ENCODE peak calls at places on chromosomes 3 and 15, in seven cellular contexts. G, O, I, N, E, C and T are unnamed samples.
A peak's percentile ranks its signal among the peaks of the same experiment; 100 is the strongest.

GRCh38 chr3:69715204-69715603 is 24.1 kb upstream of the MITF start:
- DNase-seq in G (no peak), O (no peak), I (no peak), N (no peak), E (no peak), C (no peak), T (no peak)

GRCh38 chr15:64334530-64334929 is 21.4 kb downstream of the CSNK1G1 start:
- DNase-seq in G (no peak), O (no peak), I (no peak), N (no peak), E (peak; percentile 72), C (no peak), T (no peak)

GRCh38 chr3:167940241-167940640 is 155.5 kb downstream of the GOLIM4 start:
- DNase-seq in G (no peak), O (no peak), I (no peak), N (no peak), E (no peak), C (no peak), T (no peak)

GRCh38 chr3:151499198-151499597 is 38.3 kb upstream of the IGSF10 start:
- DNase-seq in G (no peak), O (no peak), I (no peak), N (no peak), E (no peak), C (no peak), T (no peak)

GRCh38 chr15:31101262-31102048 is at the start of gene TRPM1:
- DNase-seq in G (no peak), O (no peak), I (no peak), N (peak; percentile 66), E (no peak), C (no peak), T (no peak)

GRCh38 chr3:89264037-89264560 is 156.7 kb downstream of the EPHA3 start:
- DNase-seq in G (no peak), O (no peak), I (no peak), N (no peak), E (no peak), C (no peak), T (no peak)

GRCh38 chr3:15645740-15646490 is 44.4 kb downstream of the BTD start:
- DNase-seq in G (no peak), O (peak; percentile 37), I (peak; percentile 50), N (no peak), E (no peak), C (peak; percentile 83), T (no peak)

GRCh38 chr15:84810073-84810840 is 6.9 kb upstream of the ALPK3 start:
- DNase-seq in G (no peak), O (no peak), I (no peak), N (no peak), E (no peak), C (no peak), T (no peak)

GRCh38 chr3:57756528-57757401 is 656 bp downstream of the SLMAP start:
- DNase-seq in G (peak; percentile 41), O (peak; percentile 70), I (peak; percentile 22), N (peak; percentile 39), E (peak; percentile 62), C (peak; percentile 61), T (peak; percentile 56)

GRCh38 chr15:42060477-42060763 is 33.9 kb downstream of the PLA2G4D start:
- DNase-seq in G (no peak), O (no peak), I (no peak), N (no peak), E (no peak), C (peak; percentile 15), T (no peak)

GRCh38 chr3:188631291-188632010 is 477.5 kb downstream of the LPP start:
- DNase-seq in G (no peak), O (no peak), I (no peak), N (no peak), E (no peak), C (no peak), T (no peak)

GRCh38 chr3:46986782-46987484 is 7.5 kb downstream of the NBEAL2 start:
- DNase-seq in G (no peak), O (no peak), I (no peak), N (peak; percentile 33), E (peak; percentile 44), C (no peak), T (no peak)

GRCh38 chr15:69200773-69201745 is 40.6 kb downstream of the GLCE start:
- DNase-seq in G (no peak), O (no peak), I (no peak), N (no peak), E (peak; percentile 28), C (no peak), T (peak; percentile 71)

GRCh38 chr3:481680-482079 is 285.1 kb downstream of the CHL1 start:
- DNase-seq in G (no peak), O (no peak), I (no peak), N (peak; percentile 22), E (peak; percentile 47), C (no peak), T (no peak)

GRCh38 chr3:145383416-145383815 is 777.6 kb downstream of the PLOD2 start:
- DNase-seq in G (no peak), O (no peak), I (no peak), N (no peak), E (peak; percentile 1), C (no peak), T (no peak)

GRCh38 chr3:72625616-72626337 is 222.5 kb downstream of the SHQ1 start:
- DNase-seq in G (no peak), O (no peak), I (no peak), N (no peak), E (no peak), C (no peak), T (no peak)

GRCh38 chr15:58306591-58307312 is 125.0 kb upstream of the LIPC start:
- DNase-seq in G (no peak), O (no peak), I (no peak), N (no peak), E (no peak), C (no peak), T (no peak)

GRCh38 chr15:101439285-101439919 is 50.1 kb downstream of the PCSK6 start:
- DNase-seq in G (peak; percentile 22), O (no peak), I (no peak), N (no peak), E (no peak), C (no peak), T (no peak)

GRCh38 chr3:93904568-93904967 is 69.1 kb downstream of the PROS1 start:
- DNase-seq in G (no peak), O (no peak), I (no peak), N (no peak), E (no peak), C (no peak), T (no peak)

GRCh38 chr3:151305081-151305777 is 11.4 kb downstream of the GPR87 start:
- DNase-seq in G (no peak), O (peak; percentile 57), I (no peak), N (peak; percentile 33), E (peak; percentile 93), C (no peak), T (peak; percentile 71)

GRCh38 chr3:161291191-161291901 is 70.2 kb downstream of the NMD3 start:
- DNase-seq in G (no peak), O (no peak), I (no peak), N (no peak), E (no peak), C (no peak), T (no peak)

DNA sequence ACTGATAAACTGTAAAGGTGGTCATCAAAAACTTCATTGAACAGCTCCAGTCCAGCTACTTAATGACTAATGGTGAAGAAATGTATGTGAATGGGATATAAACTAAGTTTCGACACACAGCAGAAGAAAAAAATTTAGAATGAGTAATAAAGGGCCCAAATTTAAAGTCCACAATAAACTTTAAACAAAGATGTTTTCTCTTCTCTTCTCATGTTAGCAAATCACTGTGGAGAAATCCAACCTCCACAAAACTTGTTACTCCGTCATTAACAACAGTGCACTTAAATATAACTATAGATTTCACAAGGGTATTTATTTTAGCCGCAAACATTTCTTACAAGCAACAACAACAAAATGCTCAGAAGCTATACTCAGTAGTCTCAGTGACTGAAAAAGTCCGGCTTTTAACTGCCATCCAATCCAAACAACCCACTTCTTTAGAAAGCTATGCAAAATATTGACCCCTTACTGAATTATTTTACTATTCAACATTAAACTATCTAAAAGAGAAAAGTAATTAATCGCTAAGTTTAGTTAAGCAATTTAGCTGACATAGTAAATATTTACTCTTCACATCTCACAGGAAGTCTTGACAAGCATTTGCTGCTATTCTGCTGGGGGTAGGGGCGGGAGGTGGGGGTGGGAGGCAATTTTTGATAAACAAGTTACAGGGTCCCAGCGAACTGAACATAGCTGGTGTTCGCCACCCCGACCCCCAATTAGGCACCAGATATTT is 2.5 kb downstream of the IGF2BP2 start:
- DNase-seq in G (no peak), O (no peak), I (no peak), N (no peak), E (no peak), C (no peak), T (no peak)
- H3K4me3 ChIP-seq in G (no peak overlapping the region), O (peak overlapping the region; percentile 46), I (peak overlapping the region; percentile 78), N (peak overlapping the region; percentile 93), E (peak overlapping the region; percentile 67), C (no peak overlapping the region), T (no peak overlapping the region)

DNA sequence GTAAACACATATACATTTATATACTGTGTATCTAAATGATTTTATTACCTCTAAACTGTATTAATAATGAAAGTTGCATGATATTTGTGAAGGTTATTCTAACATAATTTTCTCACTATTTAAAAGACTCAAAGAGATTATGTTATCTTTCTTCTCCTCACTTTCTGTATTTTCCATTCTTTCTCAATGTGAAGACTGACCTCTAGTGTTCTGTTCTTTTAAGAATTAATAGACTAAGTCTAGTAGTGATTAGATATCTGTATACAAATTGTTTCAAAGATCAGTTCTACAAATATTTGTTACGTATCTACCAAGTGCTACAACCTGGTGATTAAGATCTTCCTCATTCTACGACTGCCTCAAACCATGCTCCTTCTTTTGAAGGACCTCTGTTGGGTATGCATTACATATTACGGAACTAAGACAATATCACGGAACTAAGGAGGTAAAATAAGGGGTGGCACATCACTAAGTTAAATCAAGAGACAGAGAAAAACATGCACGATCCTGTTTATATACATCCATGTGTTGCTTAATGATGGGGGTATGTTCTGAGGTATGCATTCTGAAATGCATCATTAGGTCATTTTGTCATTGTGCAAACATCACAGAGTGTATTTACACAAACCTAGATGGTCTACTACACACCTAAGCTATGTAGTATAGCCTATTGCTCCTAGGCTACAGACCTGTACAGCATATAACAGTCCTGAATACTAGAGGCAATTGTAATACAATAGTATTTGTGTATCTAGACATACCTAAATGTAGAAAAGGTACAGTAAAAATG is 161.5 kb upstream of the KBTBD8 start:
- DNase-seq in G (no peak), O (no peak), I (no peak), N (no peak), E (peak; percentile 28), C (no peak), T (no peak)
- TF ChIP-seq CTCF in G (peak; percentile 54), O (no peak), I (no peak), N (peak; percentile 26), E (peak; percentile 55), C (peak; percentile 30), T (no peak)

DNA sequence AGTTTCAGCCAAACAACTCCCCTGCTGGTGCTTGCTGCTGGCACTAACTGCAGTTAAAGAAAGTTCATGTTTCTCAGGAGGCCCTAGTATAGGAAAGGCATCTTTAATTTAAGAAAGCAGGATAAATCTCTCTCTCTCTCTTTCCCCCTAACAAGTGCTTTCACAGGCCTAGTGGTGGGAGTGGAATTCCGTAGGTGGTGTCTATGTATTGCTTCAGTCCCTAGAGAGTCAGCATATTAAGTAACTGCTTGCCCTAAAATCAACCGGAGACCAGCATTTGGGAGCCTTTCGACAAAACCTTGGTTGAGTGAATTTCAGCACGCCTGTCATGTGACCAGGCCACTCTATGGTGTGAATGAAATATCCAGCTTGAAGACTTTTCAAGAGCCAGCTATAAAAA is 169.2 kb upstream of the TGFBR2 start:
- DNase-seq in G (no peak), O (peak; percentile 73), I (peak; percentile 5), N (no peak), E (peak; percentile 6), C (no peak), T (peak; percentile 62)
- H3K27ac ChIP-seq in G (no peak overlapping the region), O (peak overlapping the region; percentile 76), I (peak overlapping the region; percentile 67), N (no peak overlapping the region), E (no peak overlapping the region), C (no peak overlapping the region), T (peak overlapping the region; percentile 54)

GRCh38 chr15:29348308-29348914 is 78.8 kb upstream of the NSMCE3 start:
- DNase-seq in G (peak; percentile 80), O (no peak), I (no peak), N (no peak), E (peak; percentile 29), C (no peak), T (no peak)
- H3K4me3 ChIP-seq in G (no peak overlapping the region), O (no peak overlapping the region), I (no peak overlapping the region), N (no peak overlapping the region), E (no peak overlapping the region), C (no peak overlapping the region), T (no peak overlapping the region)